ENCODE peak calls at places on chromosomes 6 and 20, in nine cellular contexts. V is pons; I is H54; Z is effector memory CD8-positive, alpha-beta T cell; W is ELF-1; N is MCF 10A; L is HepG2; P is H7; X is activated T-cell treated with anti-CD3 and anti-CD28 coated beads for 1 hour. G is an unnamed sample.
A peak's percentile ranks its signal among the peaks of the same experiment; 100 is the strongest.

GRCh38 chr20:63101781-63102719 is 95.3 kb upstream of the BHLHE23 start:
- DNase-seq in V (no peak), I (peak; percentile 42), Z (peak; percentile 46), W (peak; percentile 39), N (no peak), L (no peak), P (peak; percentile 89), X (peak; percentile 35), G (no peak)

GRCh38 chr6:47083586-47084047 is 41.5 kb upstream of the ADGRF1 start:
- DNase-seq in V (peak; percentile 77), I (no peak), Z (no peak), W (peak; percentile 83), N (peak; percentile 91), L (peak; percentile 86), P (no peak), X (no peak), G (peak; percentile 94)

GRCh38 chr20:47535088-47535487 is 33.4 kb downstream of the NCOA3 start:
- DNase-seq in V (no peak), I (no peak), Z (no peak), W (peak; percentile 78), N (no peak), L (peak; percentile 41), P (peak; percentile 51), X (no peak), G (no peak)

GRCh38 chr6:145336119-145336518 is 399.2 kb downstream of the EPM2A start:
- DNase-seq in V (no peak), I (no peak), Z (no peak), W (no peak), N (no peak), L (no peak), P (no peak), X (no peak), G (no peak)

GRCh38 chr6:8102122-8102958 is at the start of gene EEF1E1:
- DNase-seq in V (peak; percentile 96), I (peak; percentile 92), Z (peak; percentile 87), W (peak; percentile 95), N (peak; percentile 96), L (peak; percentile 97), P (peak; percentile 95), X (peak; percentile 99), G (peak; percentile 93)

GRCh38 chr6:3997144-3997770 is 81.7 kb downstream of the FAM217A start:
- DNase-seq in V (peak; percentile 16), I (no peak), Z (no peak), W (no peak), N (no peak), L (no peak), P (no peak), X (no peak), G (no peak)

GRCh38 chr6:145814035-145814500 is 527 bp downstream of the FBXO30 start:
- DNase-seq in V (peak; percentile 70), I (peak; percentile 2), Z (peak; percentile 11), W (peak; percentile 71), N (peak; percentile 66), L (peak; percentile 54), P (no peak), X (no peak), G (no peak)

GRCh38 chr6:76351275-76351674 is 278.8 kb upstream of the IMPG1 start:
- DNase-seq in V (no peak), I (no peak), Z (no peak), W (no peak), N (peak; percentile 53), L (peak; percentile 4), P (peak; percentile 10), X (no peak), G (peak; percentile 7)

GRCh38 chr20:38202982-38203293 is 37.9 kb upstream of the TGM2 start:
- DNase-seq in V (no peak), I (no peak), Z (no peak), W (no peak), N (no peak), L (no peak), P (no peak), X (no peak), G (no peak)